ENCODE peak calls at places on chromosomes 5 and 9, in nine cellular contexts. T, G, U, N, V, L, I, J and H are unnamed samples.

GRCh38 chr5:128649183-128649582 is 111.1 kb upstream of the FBN2 start:
- DNase-seq in U (no peak), G (no peak), J (no peak), V (no peak), L (no peak), N (no peak), I (no peak), T (no peak), H (no peak)

GRCh38 chr5:56987171-56987570 is 35.2 kb upstream of the MIER3 start:
- DNase-seq in N (no peak), V (no peak), G (no peak), J (no peak), T (no peak), U (no peak), I (no peak), L (no peak), H (no peak)

GRCh38 chr9:113886471-113886870 is 10.4 kb downstream of the ZNF618 start:
- DNase-seq in G (no peak), T (no peak), J (no peak), L (no peak), V (no peak), U (no peak), N (peak; percentile 22), I (no peak), H (no peak)

GRCh38 chr5:142779163-142779562 is 9.0 kb downstream of the ARHGAP26 start:
- DNase-seq in T (no peak), U (no peak), G (no peak), N (no peak), I (no peak), V (no peak), J (no peak), L (no peak), H (no peak)

GRCh38 chr9:35341585-35341984 is 148.3 kb upstream of the RUSC2 start:
- DNase-seq in U (no peak), G (no peak), I (peak; percentile 15), J (no peak), L (no peak), T (peak; percentile 65), N (peak; percentile 26), V (no peak), H (no peak)

GRCh38 chr9:124199474-124199873 is 58.3 kb upstream of the NEK6 start:
- DNase-seq in I (no peak), J (no peak), T (no peak), V (no peak), G (no peak), U (no peak), N (no peak), L (no peak), H (no peak)

GRCh38 chr5:32027717-32028321 is 146.3 kb downstream of the GOLPH3 start:
- DNase-seq in V (no peak), J (no peak), N (peak; percentile 97), G (no peak), L (no peak), T (peak; percentile 86), U (peak; percentile 99), I (no peak), H (peak; percentile 21)

GRCh38 chr9:131701789-131702337 is 38.0 kb downstream of the RAPGEF1 start:
- DNase-seq in G (no peak), N (peak; percentile 49), J (no peak), I (no peak), V (no peak), L (no peak), U (no peak), T (no peak), H (no peak)

GRCh38 chr9:131578778-131579504 is 33.6 kb downstream of the PRRT1B start:
- DNase-seq in U (no peak), J (no peak), L (no peak), I (no peak), V (peak; percentile 59), N (no peak), G (peak; percentile 51), T (no peak), H (no peak)

GRCh38 chr5:67347821-67348220 is 151.2 kb upstream of the CD180 start:
- DNase-seq in L (no peak), J (no peak), I (no peak), U (no peak), T (no peak), V (no peak), G (no peak), N (no peak), H (no peak)

GRCh38 chr5:155103164-155103563 is 89.6 kb downstream of the KIF4B start:
- DNase-seq in T (no peak), N (no peak), L (no peak), U (no peak), V (no peak), G (no peak), I (no peak), J (no peak), H (peak; percentile 44)

GRCh38 chr9:70263421-70263820 is 4.6 kb downstream of the SMC5 start:
- DNase-seq in U (no peak), T (no peak), G (no peak), I (no peak), V (no peak), J (no peak), L (no peak), N (no peak), H (no peak)

GRCh38 chr5:83776437-83777031 is 55.9 kb upstream of the HAPLN1 start:
- DNase-seq in N (no peak), J (no peak), L (no peak), G (no peak), I (no peak), V (no peak), T (no peak), U (no peak), H (no peak)

GRCh38 chr9:114733814-114734213 is 51.8 kb upstream of the TEX48 start:
- DNase-seq in J (no peak), V (no peak), N (no peak), G (no peak), I (no peak), L (no peak), T (no peak), U (no peak), H (no peak)

GRCh38 chr9:107229146-107229545 is 53.9 kb upstream of the RAD23B start:
- DNase-seq in J (no peak), U (no peak), V (no peak), T (no peak), N (no peak), I (peak; percentile 39), G (no peak), L (no peak), H (no peak)

GRCh38 chr5:171483453-171484177 is 64.2 kb downstream of the FGF18 start:
- DNase-seq in J (no peak), G (no peak), L (no peak), U (no peak), T (peak; percentile 88), I (no peak), N (no peak), V (no peak), H (no peak)

GRCh38 chr5:142819292-142819691 is 49.1 kb downstream of the ARHGAP26 start:
- DNase-seq in V (no peak), U (no peak), I (no peak), T (no peak), J (no peak), G (no peak), N (no peak), L (no peak), H (no peak)

GRCh38 chr5:17186271-17186670 is 31.2 kb upstream of the BASP1 start:
- DNase-seq in U (no peak), V (no peak), G (no peak), T (no peak), J (no peak), I (no peak), N (no peak), L (no peak), H (no peak)